ENCODE peak calls at places on chromosome 16, in five cellular contexts. X, D, F, Z and P are unnamed samples.

GRCh38 chr16:12050361-12050760 is 73.8 kb downstream of the SNX29 start:
- DNase-seq in X (no peak), D (no peak), F (no peak), Z (no peak), P (no peak)

GRCh38 chr16:66851166-66851964 is 7.2 kb downstream of the CA7 start:
- DNase-seq in X (no peak), D (no peak), F (no peak), Z (no peak), P (no peak)

GRCh38 chr16:11551842-11552241 is 34.9 kb downstream of the LITAF start:
- DNase-seq in X (no peak), D (no peak), F (no peak), Z (no peak), P (no peak)

GRCh38 chr16:49280022-49280741 is 1.5 kb downstream of the CBLN1 start:
- DNase-seq in X (no peak), D (peak), F (no peak), Z (no peak), P (no peak)

GRCh38 chr16:83971165-83972130 is 3.4 kb downstream of the NECAB2 start:
- DNase-seq in X (no peak), D (no peak), F (no peak), Z (peak), P (no peak)

GRCh38 chr16:57477531-57478202 is 8.6 kb downstream of the DOK4 start:
- DNase-seq in X (no peak), D (no peak), F (no peak), Z (peak), P (no peak)

GRCh38 chr16:27330542-27330941 is 16.8 kb downstream of the IL4R start:
- DNase-seq in X (peak), D (no peak), F (no peak), Z (no peak), P (no peak)

GRCh38 chr16:57017251-57017650 is 27.9 kb downstream of the NLRC5 start:
- DNase-seq in X (no peak), D (no peak), F (no peak), Z (no peak), P (peak)

GRCh38 chr16:55668337-55669281 is 12.8 kb downstream of the SLC6A2 start:
- DNase-seq in X (peak), D (no peak), F (peak), Z (no peak), P (no peak)

GRCh38 chr16:8677481-8677880 is 3.1 kb downstream of the ABAT start:
- DNase-seq in X (peak), D (no peak), F (no peak), Z (no peak), P (no peak)

GRCh38 chr16:18958621-18959578 is 24.8 kb upstream of the TMC7 start:
- DNase-seq in X (peak), D (no peak), F (no peak), Z (no peak), P (no peak)

GRCh38 chr16:88754912-88755744 is 29.9 kb downstream of the PIEZO1 start:
- DNase-seq in X (peak), D (no peak), F (peak), Z (no peak), P (no peak)

GRCh38 chr16:84348386-84348785 is 20.0 kb upstream of the ATP2C2 start:
- DNase-seq in X (no peak), D (no peak), F (no peak), Z (no peak), P (no peak)

GRCh38 chr16:22314661-22315626 is 17.7 kb downstream of the POLR3E start:
- DNase-seq in X (no peak), D (no peak), F (no peak), Z (no peak), P (no peak)

GRCh38 chr16:8641671-8642070 is 20.2 kb downstream of the METTL22 start:
- DNase-seq in X (no peak), D (no peak), F (no peak), Z (no peak), P (no peak)